ENCODE peak calls at places on chromosomes 13 and 19, in seven cellular contexts. U, S, V, I, L, W and D are unnamed samples.
A peak's percentile ranks its signal among the peaks of the same experiment; 100 is the strongest.

GRCh38 chr13:40271931-40272775 is 394.3 kb downstream of the FOXO1 start:
- DNase-seq in U (no peak), S (no peak), V (peak; percentile 87), I (peak; percentile 31), L (no peak), W (peak; percentile 51), D (peak; percentile 90)

GRCh38 chr19:41249707-41250423 is 14.3 kb upstream of the HNRNPUL1 start:
- DNase-seq in U (no peak), S (no peak), V (no peak), I (no peak), L (no peak), W (peak; percentile 17), D (peak; percentile 50)

GRCh38 chr19:41353466-41354342 is at the start of gene TGFB1:
- DNase-seq in U (peak; percentile 54), S (peak; percentile 93), V (peak; percentile 93), I (peak; percentile 92), L (peak; percentile 95), W (peak; percentile 88), D (peak; percentile 82)

GRCh38 chr13:76885203-76886004 is 801 bp downstream of the KCTD12 start:
- DNase-seq in U (peak; percentile 19), S (peak; percentile 81), V (peak; percentile 81), I (peak; percentile 26), L (peak; percentile 72), W (peak; percentile 41), D (peak; percentile 62)

GRCh38 chr19:38862321-38863059 is 12.7 kb upstream of the HNRNPL start:
- DNase-seq in U (peak; percentile 98), S (no peak), V (no peak), I (no peak), L (no peak), W (no peak), D (peak; percentile 83)

GRCh38 chr13:79907527-79907926 is 426.6 kb downstream of the NDFIP2 start:
- DNase-seq in U (no peak), S (no peak), V (no peak), I (no peak), L (no peak), W (no peak), D (no peak)

GRCh38 chr19:40716031-40716654 is 543 bp downstream of the COQ8B start:
- DNase-seq in U (peak; percentile 51), S (no peak), V (peak; percentile 87), I (peak; percentile 64), L (peak; percentile 70), W (peak; percentile 95), D (no peak)

GRCh38 chr13:41740479-41740878 is 220.4 kb downstream of the VWA8 start:
- DNase-seq in U (no peak), S (no peak), V (no peak), I (no peak), L (no peak), W (no peak), D (no peak)

GRCh38 chr19:58350001-58350801 is 3.1 kb downstream of the A1BG start:
- DNase-seq in U (peak; percentile 6), S (no peak), V (no peak), I (no peak), L (no peak), W (no peak), D (no peak)

GRCh38 chr13:61908906-61909305 is 493.3 kb upstream of the PCDH20 start:
- DNase-seq in U (no peak), S (no peak), V (no peak), I (no peak), L (no peak), W (no peak), D (no peak)

GRCh38 chr13:111521030-111521429 is 200.6 kb downstream of the TEX29 start:
- DNase-seq in U (no peak), S (no peak), V (no peak), I (no peak), L (no peak), W (no peak), D (peak; percentile 80)

GRCh38 chr13:46168341-46168740 is 13.6 kb downstream of the LCP1 start:
- DNase-seq in U (no peak), S (no peak), V (no peak), I (no peak), L (peak; percentile 44), W (no peak), D (no peak)